ENCODE peak calls at places on chromosomes 12 and 14, in four cellular contexts. S is suprapubic skin, F is fibroblast of the aortic adventitia, V is fibroblast of lung. C is an unnamed sample.

GRCh38 chr12:53061404-53062010 is 11.6 kb downstream of the TNS2 start:
- DNase-seq in S (no peak), F (no peak), V (no peak), C (no peak)

GRCh38 chr14:99360774-99361595 is 89.0 kb upstream of the BCL11B start:
- DNase-seq in S (peak), F (no peak), V (no peak), C (no peak)

GRCh38 chr12:85923767-85924331 is 49.8 kb downstream of the NTS start:
- DNase-seq in S (no peak), F (peak), V (peak), C (peak)

GRCh38 chr14:24634158-24634557 is at the start of gene GZMB:
- DNase-seq in S (no peak), F (no peak), V (no peak), C (peak)

GRCh38 chr12:43761535-43761934 is 2.8 kb downstream of the IRAK4 start:
- DNase-seq in S (no peak), F (no peak), V (no peak), C (no peak)

GRCh38 chr14:32407170-32407569 is 78.1 kb downstream of the AKAP6 start:
- DNase-seq in S (no peak), F (no peak), V (peak), C (peak)

GRCh38 chr12:40431169-40431568 is 206.4 kb downstream of the LRRK2 start:
- DNase-seq in S (no peak), F (no peak), V (no peak), C (no peak)

GRCh38 chr14:104424406-104425072 is 155.0 kb upstream of the C14orf180 start:
- DNase-seq in S (peak), F (no peak), V (no peak), C (no peak)

GRCh38 chr12:129552996-129553750 is 350.7 kb downstream of the TMEM132D start:
- DNase-seq in S (no peak), F (no peak), V (no peak), C (no peak)

GRCh38 chr12:89856431-89856830 is 147.8 kb upstream of the ATP2B1 start:
- DNase-seq in S (no peak), F (peak), V (peak), C (peak)

GRCh38 chr12:118033902-118034301 is 17.4 kb downstream of the RFC5 start:
- DNase-seq in S (no peak), F (peak), V (peak), C (peak)

GRCh38 chr12:118033331-118033730 is 16.8 kb downstream of the RFC5 start:
- DNase-seq in S (no peak), F (no peak), V (no peak), C (no peak)

GRCh38 chr12:118036672-118037411 is 20.3 kb downstream of the RFC5 start:
- DNase-seq in S (no peak), F (no peak), V (no peak), C (no peak)

GRCh38 chr12:118035194-118036041 is 18.9 kb downstream of the RFC5 start:
- DNase-seq in S (no peak), F (peak), V (peak), C (peak)

DNA sequence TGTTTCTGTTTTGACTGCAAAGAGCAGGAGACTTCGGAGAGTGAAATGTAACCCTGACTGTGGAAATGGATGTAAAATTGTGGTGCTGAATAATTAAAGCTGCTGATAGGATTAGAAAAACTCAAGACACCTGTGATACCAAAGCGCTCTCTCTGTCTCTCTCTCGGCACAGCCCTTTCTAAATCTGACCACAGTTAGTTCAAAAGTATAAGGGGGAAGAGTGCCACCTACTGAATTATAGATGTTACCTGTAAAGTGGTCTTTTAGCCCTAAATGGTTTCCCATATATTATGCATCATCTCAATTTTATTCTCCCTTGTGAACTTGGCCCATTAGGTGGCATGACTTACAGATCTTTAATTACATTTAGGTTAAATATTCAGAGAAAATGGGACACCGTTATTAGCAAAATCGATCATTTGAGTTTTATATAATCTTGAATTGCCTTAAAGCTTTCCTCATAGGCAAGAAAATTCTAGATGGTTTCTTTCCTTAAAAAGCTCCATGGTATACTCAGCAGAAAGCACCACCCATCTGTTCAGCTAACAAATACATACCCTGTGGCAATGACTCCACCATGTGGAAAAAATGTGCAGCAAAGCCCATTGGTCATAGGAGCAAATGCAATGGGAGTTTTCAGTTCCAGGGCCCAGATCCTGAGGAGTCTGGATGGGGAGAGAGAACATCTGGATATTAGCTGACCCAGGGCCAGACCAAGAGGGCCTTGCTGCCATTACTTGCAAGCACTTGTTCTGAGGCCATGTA is 18.1 kb downstream of the RFC5 start:
- DNase-seq in S (no peak), F (peak), V (peak), C (peak)
- TF ChIP-seq CTCF in S (no peak), F (peak), V (peak), C (peak)

GRCh38 chr12:114975283-114975973 is 291.5 kb upstream of the TBX3 start:
- DNase-seq in S (no peak), F (no peak), V (no peak), C (no peak)

GRCh38 chr12:114974333-114974732 is 290.4 kb upstream of the TBX3 start:
- DNase-seq in S (no peak), F (no peak), V (no peak), C (no peak)

GRCh38 chr12:114976361-114976760 is 292.4 kb upstream of the TBX3 start:
- DNase-seq in S (no peak), F (no peak), V (peak), C (peak)

GRCh38 chr12:114975974-114976310 is 292.0 kb upstream of the TBX3 start:
- DNase-seq in S (no peak), F (no peak), V (no peak), C (peak)

DNA sequence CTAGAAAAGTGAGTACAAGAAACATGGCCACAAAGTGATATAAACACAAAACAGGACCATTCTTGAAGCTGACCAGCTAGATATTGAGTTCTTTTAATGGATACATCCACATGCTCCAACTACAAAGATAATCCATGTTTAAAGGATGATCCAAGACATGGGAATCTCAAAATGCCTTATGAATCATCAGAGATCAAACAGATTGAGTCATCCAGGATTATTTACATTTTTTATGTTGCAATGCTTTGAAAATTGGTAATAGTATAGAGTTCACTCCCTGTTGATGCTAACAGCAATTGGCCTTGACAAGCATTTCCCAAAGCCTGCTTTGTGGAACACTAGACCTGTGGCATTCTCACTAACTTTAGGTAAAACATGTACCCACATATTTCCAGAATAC is 293.0 kb upstream of the TBX3 start:
- DNase-seq in S (no peak), F (peak), V (peak), C (peak)
- H3K4me3 ChIP-seq in S (no peak), F (no peak), V (no peak), C (no peak)

GRCh38 chr12:47818382-47818700 is 1.4 kb downstream of the HDAC7 start:
- DNase-seq in S (no peak), F (no peak), V (no peak), C (no peak)
- TF ChIP-seq CTCF in S (no peak), F (no peak), V (no peak), C (no peak)

GRCh38 chr14:89617142-89617460 is 200.1 kb upstream of the FOXN3 start:
- DNase-seq in S (no peak), F (peak), V (no peak), C (no peak)
- H3K4me3 ChIP-seq in S (peak), F (peak), V (peak), C (peak)

DNA sequence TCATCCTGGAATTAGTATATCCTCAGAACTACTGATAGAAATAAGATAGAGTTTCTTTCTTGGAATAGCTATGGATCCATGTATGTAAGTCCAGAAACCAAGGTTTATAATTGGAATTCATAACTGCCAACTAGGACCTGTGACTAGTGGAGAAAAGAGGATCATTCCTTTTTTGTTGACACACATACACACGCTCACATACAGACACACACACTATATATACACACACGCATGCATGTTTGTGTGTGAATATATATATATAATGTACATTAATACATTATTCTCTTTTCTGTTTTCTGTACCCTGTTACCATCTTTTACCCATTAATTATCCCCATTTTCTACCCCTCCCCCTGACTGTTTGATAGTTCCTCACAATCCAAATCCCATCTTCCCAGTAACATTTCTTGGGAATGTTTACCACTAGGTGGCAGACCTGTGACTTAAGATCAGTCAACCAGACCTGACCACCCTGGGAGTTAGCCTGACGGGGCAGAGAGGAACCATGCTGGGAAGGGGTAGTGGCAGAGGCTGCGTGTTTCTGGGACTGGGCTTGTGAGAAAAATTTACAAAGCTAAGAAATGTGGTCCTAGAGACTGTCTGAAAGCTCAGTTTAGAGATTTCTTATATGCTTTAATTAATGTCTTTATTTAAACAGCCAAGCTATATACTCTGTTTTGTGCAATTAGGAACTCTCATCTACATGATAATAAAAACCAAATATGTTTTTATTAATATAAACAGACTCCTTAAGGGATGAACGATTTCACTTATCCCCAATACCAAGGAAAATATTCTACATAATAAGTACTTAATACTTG is 308.0 kb downstream of the PPFIA2 start:
- DNase-seq in S (no peak), F (peak), V (peak), C (peak)
- TF ChIP-seq CTCF in S (peak), F (peak), V (peak), C (peak)

GRCh38 chr12:131902332-131903241 is 8.2 kb downstream of the ULK1 start:
- DNase-seq in S (peak), F (no peak), V (no peak), C (no peak)
- H3K4me3 ChIP-seq in S (peak), F (no peak), V (no peak), C (no peak)

DNA sequence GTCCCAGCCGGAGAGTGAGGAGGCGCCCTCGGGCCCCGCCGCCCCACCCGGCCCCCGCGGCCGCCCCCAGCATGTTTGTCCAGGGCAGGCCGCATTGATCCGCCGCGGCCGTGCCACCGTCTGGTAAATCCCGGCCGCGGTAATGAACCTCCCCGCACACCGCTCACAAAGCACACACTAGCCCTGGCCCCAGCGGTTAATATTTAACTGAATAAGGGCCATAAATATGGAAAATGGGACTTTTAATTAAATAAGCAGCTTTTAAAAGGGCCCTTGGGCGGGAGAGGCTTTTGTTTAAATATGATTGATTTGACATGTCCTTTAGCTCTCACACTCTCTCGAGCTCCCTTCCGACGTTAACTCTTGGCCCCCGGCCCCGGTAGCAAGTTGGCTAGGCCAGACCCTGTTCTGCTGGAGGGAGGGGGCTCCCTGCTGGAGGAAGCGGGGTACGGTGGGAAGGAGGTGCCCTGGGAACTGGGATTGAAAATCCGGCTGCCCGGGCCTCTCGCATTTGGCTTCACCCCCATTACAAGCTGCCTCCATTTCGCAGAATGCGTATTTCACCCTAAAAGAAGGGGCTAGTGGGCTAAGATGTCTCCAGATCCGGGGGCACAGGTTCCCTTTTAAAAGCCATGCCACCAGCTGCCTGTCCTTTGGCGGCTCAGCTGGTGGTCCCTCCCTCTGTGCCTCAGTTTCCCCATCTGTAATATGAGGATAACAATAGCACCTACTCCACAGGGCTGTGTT is 199.8 kb downstream of the RBM19 start:
- DNase-seq in S (no peak), F (no peak), V (no peak), C (no peak)
- TF ChIP-seq CTCF in S (no peak), F (no peak), V (no peak), C (no peak)